ENCODE peak calls at places on chromosomes 4 and X, in nine cellular contexts. P is head of caudate nucleus; A is epithelial cell of esophagus; M is GM12865; X is CD8-positive, alpha-beta memory T cell; G is T-helper 9 cell; E is NCI-H2171 treated with DMSO at 0.1 percent for 48 hours; H is mesenchymal stem cell; J is activated CD4-positive, CD25-positive, alpha-beta regulatory T cell treated with anti-CD3 and anti-CD28 coated beads, Interleukin-2, amount 50 U/mL, for 72 hours. S is an unnamed sample.

GRCh38 chr4:84529169-84529751 is 30.2 kb upstream of the NKX6-1 start:
- DNase-seq in E (peak; percentile 11), A (peak; percentile 37), M (peak; percentile 24), J (no peak), G (no peak), H (peak; percentile 28), X (peak; percentile 17), P (no peak), S (no peak)

GRCh38 chr4:146481246-146481645 is 40.5 kb downstream of the SLC10A7 start:
- DNase-seq in M (no peak), X (no peak), G (no peak), E (no peak), H (no peak), J (no peak), P (no peak), A (no peak), S (no peak)

GRCh38 chr4:68348577-68348976 is 1.3 kb downstream of the YTHDC1 start:
- DNase-seq in X (no peak), H (no peak), A (no peak), G (no peak), P (no peak), J (no peak), E (peak; percentile 6), M (no peak), S (no peak)

GRCh38 chr4:184383497-184384055 is 90.8 kb downstream of the IRF2 start:
- DNase-seq in H (peak; percentile 96), A (peak; percentile 96), X (no peak), E (peak; percentile 3), G (no peak), M (no peak), P (peak; percentile 45), J (no peak), S (no peak)

GRCh38 chrX:103584606-103585005 is 709 bp upstream of the TCEAL4 start:
- DNase-seq in P (no peak), J (no peak), H (no peak), E (no peak), G (no peak), M (no peak), A (no peak), X (no peak), S (no peak)

GRCh38 chr4:113637363-113637762 is 124.2 kb downstream of the CAMK2D start:
- DNase-seq in P (no peak), E (no peak), M (no peak), H (no peak), J (no peak), G (no peak), X (no peak), A (no peak), S (no peak)

GRCh38 chr4:22487333-22487732 is 28.5 kb downstream of the ADGRA3 start:
- DNase-seq in A (no peak), M (peak; percentile 21), G (no peak), H (no peak), J (no peak), X (no peak), P (no peak), E (peak; percentile 8), S (no peak)

GRCh38 chr4:157184300-157184699 is 36.2 kb upstream of the GRIA2 start:
- DNase-seq in A (no peak), G (no peak), X (no peak), P (no peak), H (no peak), M (no peak), E (no peak), J (no peak), S (no peak)

GRCh38 chr4:189940178-189941004 is at the start of gene FRG1:
- DNase-seq in E (no peak), A (peak; percentile 95), X (peak; percentile 98), M (peak; percentile 97), G (peak; percentile 98), J (peak; percentile 99), H (peak; percentile 97), P (peak; percentile 94), S (no peak)

GRCh38 chr4:105548483-105548882 is 3.9 kb upstream of the ARHGEF38 start:
- DNase-seq in X (no peak), P (no peak), M (no peak), H (peak; percentile 14), J (no peak), E (no peak), A (peak; percentile 44), G (no peak), S (no peak)

GRCh38 chr4:156888762-156889161 is 82.8 kb downstream of the PDGFC start:
- DNase-seq in X (no peak), H (peak; percentile 65), J (no peak), P (no peak), G (no peak), E (no peak), M (no peak), A (peak; percentile 88), S (no peak)

GRCh38 chrX:10103023-10103422 is 53.8 kb upstream of the CLCN4 start:
- DNase-seq in E (no peak), X (no peak), P (no peak), G (no peak), A (peak; percentile 1), M (no peak), J (no peak), H (peak; percentile 86), S (no peak)

GRCh38 chr4:126136922-126137781 is 822.4 kb downstream of the FAT4 start:
- DNase-seq in M (no peak), P (no peak), A (no peak), X (no peak), G (no peak), H (no peak), J (no peak), E (no peak), S (no peak)

GRCh38 chr4:149296503-149296902 is 519.1 kb downstream of the IQCM start:
- DNase-seq in E (peak; percentile 34), A (no peak), G (no peak), X (no peak), J (no peak), H (peak; percentile 0), M (no peak), P (no peak), S (no peak)

GRCh38 chr4:157514711-157515110 is 294.2 kb downstream of the GRIA2 start:
- DNase-seq in H (no peak), A (peak; percentile 4), J (no peak), X (no peak), G (no peak), P (no peak), M (peak; percentile 1), E (no peak), S (no peak)

GRCh38 chr4:82984459-82984858 is 26.2 kb downstream of the LIN54 start:
- DNase-seq in M (no peak), G (no peak), H (peak; percentile 89), A (peak; percentile 22), J (no peak), P (no peak), E (no peak), X (no peak), S (no peak)

GRCh38 chr4:141788169-141788915 is 152.0 kb downstream of the IL15 start:
- DNase-seq in J (no peak), A (no peak), P (no peak), X (no peak), E (no peak), G (no peak), M (no peak), H (no peak), S (no peak)

GRCh38 chr4:184205243-184205642 is 12.4 kb downstream of the ENPP6 start:
- DNase-seq in A (no peak), J (no peak), H (no peak), M (no peak), E (no peak), X (no peak), P (no peak), G (no peak), S (no peak)

GRCh38 chr4:186726150-186726439 is 2.4 kb upstream of the FAT1 start:
- DNase-seq in M (no peak), X (no peak), P (no peak), H (no peak), G (no peak), A (no peak), J (no peak), E (no peak), S (no peak)

GRCh38 chr4:150890246-150890645 is 124.8 kb downstream of the LRBA start:
- DNase-seq in A (no peak), P (no peak), G (no peak), H (no peak), E (no peak), X (no peak), M (no peak), J (no peak), S (no peak)

GRCh38 chr4:155735506-155735905 is 23.3 kb upstream of the GUCY1B1 start:
- DNase-seq in M (no peak), A (no peak), P (no peak), E (no peak), G (no peak), H (no peak), J (no peak), X (no peak), S (no peak)

GRCh38 chr4:149048451-149049143 is 606.4 kb upstream of the NR3C2 start:
- DNase-seq in A (no peak), H (no peak), X (no peak), E (no peak), P (no peak), J (no peak), M (no peak), G (no peak), S (no peak)

GRCh38 chr4:2792711-2793577 is at the start of gene SH3BP2:
- DNase-seq in A (peak; percentile 77), G (peak; percentile 59), P (peak; percentile 65), X (peak; percentile 50), E (no peak), J (peak; percentile 63), M (peak; percentile 72), H (peak; percentile 72), S (peak; percentile 68)

GRCh38 chr4:89078300-89078699 is 21.3 kb upstream of the FAM13A start:
- DNase-seq in H (no peak), M (no peak), X (no peak), P (no peak), E (no peak), J (no peak), A (no peak), G (no peak), S (no peak)

GRCh38 chrX:153474718-153475117 is 4.3 kb upstream of the HAUS7 start:
- DNase-seq in M (no peak), H (peak; percentile 54), J (peak; percentile 45), P (peak; percentile 60), X (peak; percentile 43), A (peak; percentile 36), E (no peak), G (peak; percentile 44), S (peak; percentile 41)

GRCh38 chrX:101362757-101363156 is 14.2 kb upstream of the TIMM8A start:
- DNase-seq in E (no peak), A (no peak), X (no peak), J (no peak), P (no peak), H (no peak), M (no peak), G (no peak), S (no peak)

GRCh38 chr4:47049347-47049746 is 18.0 kb downstream of the GABRB1 start:
- DNase-seq in X (no peak), G (no peak), M (no peak), A (no peak), H (no peak), P (no peak), E (no peak), J (no peak), S (no peak)

GRCh38 chrX:43581888-43582539 is 74.1 kb upstream of the MAOA start:
- DNase-seq in X (no peak), A (peak; percentile 84), M (no peak), G (no peak), P (no peak), J (no peak), H (no peak), E (no peak), S (no peak)

GRCh38 chr4:150004481-150004880 is 73.8 kb upstream of the DCLK2 start:
- DNase-seq in X (no peak), G (no peak), H (peak; percentile 61), E (no peak), P (no peak), A (no peak), J (no peak), M (no peak), S (no peak)

S was measured in stimulated activated naive CD4-positive, alpha-beta T cell.